ENCODE peak calls at places on chromosomes 12 and 14, in five cellular contexts. W is stimulated activated CD4-positive, alpha-beta T cell treated with anti-CD3 and anti-CD28 coated beads, Interleukin-1b, Interleukin-23, amount 100 ng/mL, for 24 hours; I is RWPE1; P is mesothelial cell of epicardium; Y is HFFc6. N is an unnamed sample.

GRCh38 chr14:35400707-35401421 is 3.7 kb downstream of the NFKBIA start:
- DNase-seq in W (no peak), I (no peak), P (no peak), Y (no peak), N (no peak)

GRCh38 chr12:46342562-46343033 is 30.0 kb downstream of the SLC38A2 start:
- DNase-seq in W (no peak), I (no peak), P (no peak), Y (peak; percentile 49), N (peak; percentile 19)

GRCh38 chr14:69615471-69616407 is 4.3 kb downstream of the SUSD6 start:
- DNase-seq in W (no peak), I (peak; percentile 26), P (no peak), Y (peak; percentile 61), N (peak; percentile 39)

GRCh38 chr12:71567562-71567961 is 96.1 kb downstream of the ZFC3H1 start:
- DNase-seq in W (no peak), I (no peak), P (no peak), Y (peak; percentile 19), N (no peak)

GRCh38 chr14:32980887-32981501 is 42.3 kb downstream of the NPAS3 start:
- DNase-seq in W (no peak), I (no peak), P (no peak), Y (no peak), N (no peak)

GRCh38 chr12:90229771-90230170 is 521.1 kb upstream of the ATP2B1 start:
- DNase-seq in W (no peak), I (peak; percentile 19), P (no peak), Y (no peak), N (peak; percentile 12)

GRCh38 chr12:113980537-113981337 is 14.6 kb upstream of the RBM19 start:
- DNase-seq in W (no peak), I (peak; percentile 49), P (no peak), Y (peak; percentile 55), N (peak; percentile 39)

GRCh38 chr12:104692335-104693218 is 235.8 kb downstream of the CHST11 start:
- DNase-seq in W (no peak), I (no peak), P (no peak), Y (no peak), N (no peak)

GRCh38 chr12:7934153-7934552 is 1.8 kb downstream of the SLC2A3 start:
- DNase-seq in W (no peak), I (no peak), P (no peak), Y (no peak), N (no peak)

GRCh38 chr12:115163710-115164109 is 479.7 kb upstream of the TBX3 start:
- DNase-seq in W (no peak), I (no peak), P (no peak), Y (no peak), N (no peak)

GRCh38 chr12:48810817-48811453 is 7.4 kb upstream of the CACNB3 start:
- DNase-seq in W (no peak), I (no peak), P (no peak), Y (peak; percentile 88), N (no peak)

GRCh38 chr12:65300067-65300466 is 21.6 kb downstream of the MSRB3 start:
- DNase-seq in W (no peak), I (no peak), P (no peak), Y (no peak), N (no peak)

GRCh38 chr14:54564071-54564798 is 2.7 kb upstream of the SAMD4A start:
- DNase-seq in W (no peak), I (peak; percentile 16), P (no peak), Y (no peak), N (no peak)

GRCh38 chr14:35374273-35374681 is 30.3 kb downstream of the NFKBIA start:
- DNase-seq in W (no peak), I (peak; percentile 84), P (no peak), Y (peak; percentile 94), N (peak; percentile 75)

GRCh38 chr12:4272014-4272975 is 1.3 kb upstream of the CCND2 start:
- DNase-seq in W (peak; percentile 62), I (peak; percentile 84), P (no peak), Y (no peak), N (no peak)

GRCh38 chr12:39332661-39333175 is 110.2 kb downstream of the KIF21A start:
- DNase-seq in W (no peak), I (no peak), P (no peak), Y (no peak), N (no peak)

GRCh38 chr12:7017870-7018349 is 366 bp downstream of the LPCAT3 start:
- DNase-seq in W (no peak), I (peak; percentile 32), P (no peak), Y (no peak), N (peak; percentile 4)

GRCh38 chr12:96416033-96416790 is 16.0 kb upstream of the CDK17 start:
- DNase-seq in W (no peak), I (peak; percentile 74), P (no peak), Y (peak; percentile 63), N (no peak)

GRCh38 chr14:92719890-92720323 is 28.5 kb downstream of the LGMN start:
- DNase-seq in W (no peak), I (no peak), P (no peak), Y (peak; percentile 45), N (no peak)

GRCh38 chr12:108380382-108380781 is 41.3 kb upstream of the CMKLR1 start:
- DNase-seq in W (no peak), I (no peak), P (no peak), Y (no peak), N (no peak)

GRCh38 chr14:49134940-49135339 is 451.2 kb downstream of the RPS29 start:
- DNase-seq in W (no peak), I (no peak), P (no peak), Y (no peak), N (no peak)

GRCh38 chr14:87992349-87992719 is 648 bp downstream of the GALC start:
- DNase-seq in W (no peak), I (no peak), P (peak; percentile 19), Y (no peak), N (no peak)

GRCh38 chr14:61461808-61462275 is 140.5 kb downstream of the PRKCH start:
- DNase-seq in W (no peak), I (peak; percentile 63), P (no peak), Y (peak; percentile 76), N (peak; percentile 66)